ENCODE peak calls at places on chromosomes 1 and 21, in eight cellular contexts. One of them, this sample, is unnamed.

GRCh38 chr1:51070640-51071039 is 31.4 kb upstream of the C1orf185 start:
- DNase-seq in AG04450: peak; percentile 4
- DNase-seq in brain microvascular endothelial cell: no peak
- DNase-seq in GM13977: no peak
- DNase-seq in neural progenitor cell: no peak
- DNase-seq in progenitor cell of endocrine pancreas: no peak
- DNase-seq in MM.1S: no peak
- DNase-seq in spleen: no peak
- DNase-seq in this sample: peak; percentile 75

GRCh38 chr1:38994196-38994595 is 3.1 kb downstream of the AKIRIN1 start:
- DNase-seq in brain microvascular endothelial cell: no peak
- DNase-seq in progenitor cell of endocrine pancreas: no peak
- DNase-seq in MM.1S: no peak
- DNase-seq in AG04450: no peak
- DNase-seq in spleen: no peak
- DNase-seq in neural progenitor cell: no peak
- DNase-seq in GM13977: no peak
- DNase-seq in this sample: no peak

GRCh38 chr1:185676969-185677368 is 57.2 kb upstream of the HMCN1 start:
- DNase-seq in brain microvascular endothelial cell: no peak
- DNase-seq in AG04450: no peak
- DNase-seq in MM.1S: no peak
- DNase-seq in progenitor cell of endocrine pancreas: no peak
- DNase-seq in neural progenitor cell: peak; percentile 35
- DNase-seq in spleen: no peak
- DNase-seq in GM13977: no peak
- DNase-seq in this sample: no peak

GRCh38 chr1:86503477-86504129 is 34.9 kb downstream of the CLCA1 start:
- DNase-seq in GM13977: no peak
- DNase-seq in progenitor cell of endocrine pancreas: no peak
- DNase-seq in neural progenitor cell: peak; percentile 33
- DNase-seq in brain microvascular endothelial cell: no peak
- DNase-seq in AG04450: peak; percentile 6
- DNase-seq in spleen: peak; percentile 81
- DNase-seq in MM.1S: no peak
- DNase-seq in this sample: no peak

GRCh38 chr1:86849756-86850155 is 64.2 kb downstream of the SELENOF start:
- DNase-seq in neural progenitor cell: no peak
- DNase-seq in progenitor cell of endocrine pancreas: no peak
- DNase-seq in GM13977: no peak
- DNase-seq in MM.1S: no peak
- DNase-seq in AG04450: no peak
- DNase-seq in brain microvascular endothelial cell: no peak
- DNase-seq in spleen: no peak
- DNase-seq in this sample: no peak

GRCh38 chr1:5770981-5771765 is 221.1 kb downstream of the NPHP4 start:
- DNase-seq in neural progenitor cell: peak; percentile 88
- DNase-seq in spleen: no peak
- DNase-seq in progenitor cell of endocrine pancreas: no peak
- DNase-seq in GM13977: no peak
- DNase-seq in MM.1S: no peak
- DNase-seq in brain microvascular endothelial cell: no peak
- DNase-seq in AG04450: no peak
- DNase-seq in this sample: no peak

GRCh38 chr1:21072721-21073120 is 104.0 kb downstream of the EIF4G3 start:
- DNase-seq in neural progenitor cell: no peak
- DNase-seq in GM13977: no peak
- DNase-seq in AG04450: no peak
- DNase-seq in MM.1S: no peak
- DNase-seq in spleen: no peak
- DNase-seq in progenitor cell of endocrine pancreas: no peak
- DNase-seq in brain microvascular endothelial cell: peak; percentile 57
- DNase-seq in this sample: peak; percentile 45

GRCh38 chr21:44301961-44302406 is 2.1 kb downstream of the PFKL start:
- DNase-seq in neural progenitor cell: no peak
- DNase-seq in spleen: no peak
- DNase-seq in GM13977: no peak
- DNase-seq in brain microvascular endothelial cell: no peak
- DNase-seq in progenitor cell of endocrine pancreas: no peak
- DNase-seq in MM.1S: no peak
- DNase-seq in AG04450: no peak
- DNase-seq in this sample: no peak

GRCh38 chr1:41394918-41395598 is 33.8 kb downstream of the FOXO6 start:
- DNase-seq in GM13977: no peak
- DNase-seq in spleen: no peak
- DNase-seq in MM.1S: no peak
- DNase-seq in neural progenitor cell: peak; percentile 94
- DNase-seq in progenitor cell of endocrine pancreas: no peak
- DNase-seq in brain microvascular endothelial cell: no peak
- DNase-seq in AG04450: no peak
- DNase-seq in this sample: no peak

GRCh38 chr1:160428655-160429054 is 28.3 kb downstream of the VANGL2 start:
- DNase-seq in GM13977: peak; percentile 46
- DNase-seq in AG04450: peak; percentile 3
- DNase-seq in progenitor cell of endocrine pancreas: peak; percentile 26
- DNase-seq in spleen: no peak
- DNase-seq in brain microvascular endothelial cell: peak; percentile 48
- DNase-seq in MM.1S: peak; percentile 55
- DNase-seq in neural progenitor cell: peak; percentile 49
- DNase-seq in this sample: peak; percentile 12

GRCh38 chr1:39472826-39473225 is 18.6 kb upstream of the BMP8A start:
- DNase-seq in spleen: no peak
- DNase-seq in AG04450: no peak
- DNase-seq in MM.1S: no peak
- DNase-seq in neural progenitor cell: no peak
- DNase-seq in progenitor cell of endocrine pancreas: no peak
- DNase-seq in brain microvascular endothelial cell: no peak
- DNase-seq in GM13977: no peak
- DNase-seq in this sample: no peak

GRCh38 chr1:156497743-156498446 is 2.7 kb downstream of the MEF2D start:
- DNase-seq in AG04450: no peak
- DNase-seq in spleen: peak; percentile 68
- DNase-seq in progenitor cell of endocrine pancreas: no peak
- DNase-seq in GM13977: no peak
- DNase-seq in MM.1S: no peak
- DNase-seq in neural progenitor cell: no peak
- DNase-seq in brain microvascular endothelial cell: no peak
- DNase-seq in this sample: no peak

GRCh38 chr1:82790556-82790955 is 989.8 kb downstream of the ADGRL2 start:
- DNase-seq in brain microvascular endothelial cell: no peak
- DNase-seq in neural progenitor cell: no peak
- DNase-seq in GM13977: no peak
- DNase-seq in AG04450: no peak
- DNase-seq in spleen: no peak
- DNase-seq in progenitor cell of endocrine pancreas: no peak
- DNase-seq in MM.1S: no peak
- DNase-seq in this sample: no peak

DNA sequence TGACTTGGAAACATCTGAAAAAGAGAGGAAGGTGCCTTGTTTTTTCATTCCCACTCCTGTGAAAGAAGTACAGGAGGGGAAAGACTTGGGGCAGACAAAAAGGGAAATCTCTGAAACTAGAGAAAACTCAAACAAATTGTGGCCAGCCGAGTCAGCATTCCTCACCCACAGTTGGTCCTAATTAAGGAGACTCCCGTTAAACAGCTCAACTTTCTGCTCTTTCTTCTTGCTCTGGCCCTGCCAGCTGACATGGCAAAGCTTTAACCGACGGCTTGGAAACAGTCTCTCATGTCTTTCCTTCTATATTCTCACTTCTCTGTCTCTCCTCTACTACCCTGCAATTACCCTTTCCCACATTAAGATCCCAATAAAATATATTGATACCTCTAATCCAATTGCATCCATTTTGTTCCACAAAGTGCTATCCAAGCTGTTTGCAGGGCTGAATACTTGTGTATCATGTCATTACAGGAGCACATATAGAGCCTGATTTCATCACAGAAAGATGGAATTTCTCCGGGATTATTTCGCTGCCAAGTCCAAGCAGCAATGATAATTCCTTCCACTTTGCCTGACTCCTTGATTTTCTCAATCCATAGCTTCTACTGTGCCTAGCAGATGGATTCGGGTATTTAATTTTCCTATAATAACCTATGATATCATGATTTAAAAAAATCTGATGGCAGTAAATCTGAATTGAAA is 65.4 kb upstream of the IPO9 start:
- DNase-seq in spleen: no peak
- DNase-seq in AG04450: no peak
- DNase-seq in neural progenitor cell: peak; percentile 66
- DNase-seq in progenitor cell of endocrine pancreas: no peak
- DNase-seq in brain microvascular endothelial cell: no peak
- DNase-seq in MM.1S: peak; percentile 57
- DNase-seq in GM13977: no peak
- DNase-seq in this sample: peak; percentile 61
- TF ChIP-seq CTCF in spleen: no peak
- TF ChIP-seq CTCF in AG04450: no peak
- TF ChIP-seq CTCF in neural progenitor cell: no peak
- TF ChIP-seq CTCF in progenitor cell of endocrine pancreas: no peak
- TF ChIP-seq CTCF in brain microvascular endothelial cell: no peak
- TF ChIP-seq CTCF in MM.1S: no peak
- TF ChIP-seq CTCF in GM13977: no peak
- TF ChIP-seq CTCF in this sample: no peak

GRCh38 chr1:166843322-166843721 is 4.0 kb downstream of the POGK start:
- DNase-seq in AG04450: no peak
- DNase-seq in neural progenitor cell: no peak
- DNase-seq in spleen: no peak
- DNase-seq in brain microvascular endothelial cell: no peak
- DNase-seq in progenitor cell of endocrine pancreas: no peak
- DNase-seq in MM.1S: no peak
- DNase-seq in GM13977: no peak
- DNase-seq in this sample: no peak
- TF ChIP-seq CTCF in AG04450: no peak
- TF ChIP-seq CTCF in neural progenitor cell: no peak
- TF ChIP-seq CTCF in spleen: no peak
- TF ChIP-seq CTCF in brain microvascular endothelial cell: no peak
- TF ChIP-seq CTCF in progenitor cell of endocrine pancreas: no peak
- TF ChIP-seq CTCF in MM.1S: no peak
- TF ChIP-seq CTCF in GM13977: no peak
- TF ChIP-seq CTCF in this sample: no peak

GRCh38 chr1:234608026-234608719 is 1.8 kb downstream of the IRF2BP2 start:
- DNase-seq in MM.1S: peak; percentile 92
- DNase-seq in progenitor cell of endocrine pancreas: peak; percentile 30
- DNase-seq in brain microvascular endothelial cell: peak; percentile 94
- DNase-seq in AG04450: no peak
- DNase-seq in neural progenitor cell: peak; percentile 71
- DNase-seq in spleen: peak; percentile 93
- DNase-seq in GM13977: peak; percentile 74
- DNase-seq in this sample: peak; percentile 93
- TF ChIP-seq CTCF in MM.1S: peak; percentile 31
- TF ChIP-seq CTCF in progenitor cell of endocrine pancreas: peak; percentile 8
- TF ChIP-seq CTCF in brain microvascular endothelial cell: no peak
- TF ChIP-seq CTCF in AG04450: no peak
- TF ChIP-seq CTCF in neural progenitor cell: peak; percentile 9
- TF ChIP-seq CTCF in spleen: no peak
- TF ChIP-seq CTCF in GM13977: peak; percentile 23
- TF ChIP-seq CTCF in this sample: peak; percentile 21

GRCh38 chr1:235079443-235079967 is 49.1 kb downstream of the TOMM20 start:
- DNase-seq in spleen: peak; percentile 66
- DNase-seq in neural progenitor cell: no peak
- DNase-seq in AG04450: no peak
- DNase-seq in GM13977: peak; percentile 39
- DNase-seq in brain microvascular endothelial cell: no peak
- DNase-seq in MM.1S: peak; percentile 99
- DNase-seq in progenitor cell of endocrine pancreas: no peak
- DNase-seq in this sample: no peak
- TF ChIP-seq CTCF in spleen: no peak
- TF ChIP-seq CTCF in neural progenitor cell: no peak
- TF ChIP-seq CTCF in AG04450: no peak
- TF ChIP-seq CTCF in GM13977: no peak
- TF ChIP-seq CTCF in brain microvascular endothelial cell: no peak
- TF ChIP-seq CTCF in MM.1S: peak; percentile 20
- TF ChIP-seq CTCF in progenitor cell of endocrine pancreas: no peak
- TF ChIP-seq CTCF in this sample: no peak

GRCh38 chr1:173430707-173431662 is 46.1 kb upstream of the PRDX6 start:
- DNase-seq in MM.1S: peak; percentile 95
- DNase-seq in neural progenitor cell: peak; percentile 95
- DNase-seq in progenitor cell of endocrine pancreas: peak; percentile 79
- DNase-seq in brain microvascular endothelial cell: peak; percentile 91
- DNase-seq in AG04450: peak; percentile 76
- DNase-seq in spleen: peak; percentile 92
- DNase-seq in GM13977: peak; percentile 42
- DNase-seq in this sample: peak; percentile 77
- TF ChIP-seq CTCF in MM.1S: peak; percentile 99
- TF ChIP-seq CTCF in neural progenitor cell: peak; percentile 99
- TF ChIP-seq CTCF in progenitor cell of endocrine pancreas: peak; percentile 97
- TF ChIP-seq CTCF in brain microvascular endothelial cell: peak; percentile 91
- TF ChIP-seq CTCF in AG04450: peak; percentile 97
- TF ChIP-seq CTCF in spleen: peak; percentile 84
- TF ChIP-seq CTCF in GM13977: peak; percentile 81
- TF ChIP-seq CTCF in this sample: peak; percentile 98